ENCODE peak calls at places on chromosome 11, in four cellular contexts. G is tibial nerve, S is IMR-90, D is pancreas. W is an unnamed sample.

GRCh38 chr11:36688892-36689291 is 90.9 kb upstream of the RAG2 start:
- DNase-seq in D (no peak), G (no peak), S (no peak), W (no peak)

GRCh38 chr11:132504501-132505041 is 1027.7 kb downstream of the OPCML start:
- DNase-seq in D (no peak), G (no peak), S (no peak), W (no peak)

GRCh38 chr11:38060930-38061329 is 1462.9 kb upstream of the RAG2 start:
- DNase-seq in D (no peak), S (no peak), G (no peak), W (no peak)

GRCh38 chr11:117180020-117180419 is 1.5 kb downstream of the SIDT2 start:
- DNase-seq in G (no peak), S (no peak), D (no peak), W (no peak)

GRCh38 chr11:2770556-2771301 is 70.9 kb upstream of the KCNQ1OT1 start:
- DNase-seq in D (no peak), G (peak), S (no peak), W (no peak)

GRCh38 chr11:9922806-9923205 is 258.9 kb downstream of the SWAP70 start:
- DNase-seq in S (no peak), G (no peak), D (no peak), W (no peak)

GRCh38 chr11:84993386-84993785 is 633.8 kb downstream of the DLG2 start:
- DNase-seq in D (no peak), S (no peak), G (no peak), W (no peak)

GRCh38 chr11:69142894-69143293 is 12.8 kb upstream of the SMIM38 start:
- DNase-seq in G (no peak), D (no peak), S (no peak), W (no peak)

GRCh38 chr11:29282088-29282487 is 734.7 kb downstream of the KCNA4 start:
- DNase-seq in S (peak), D (no peak), G (no peak), W (no peak)

GRCh38 chr11:12653729-12654128 is 20.5 kb upstream of the TEAD1 start:
- DNase-seq in G (no peak), D (no peak), S (no peak), W (no peak)

GRCh38 chr11:125123947-125124633 is 12.7 kb upstream of the TMEM218 start:
- DNase-seq in D (peak), G (no peak), S (peak), W (peak)

GRCh38 chr11:124394408-124394807 is 4.4 kb downstream of the OR8B3 start:
- DNase-seq in G (no peak), D (no peak), S (peak), W (no peak)

GRCh38 chr11:2448661-2449547 is 4.1 kb downstream of the KCNQ1 start:
- DNase-seq in G (no peak), D (no peak), S (no peak), W (no peak)

GRCh38 chr11:120547871-120548681 is 36.5 kb downstream of the GRIK4 start:
- DNase-seq in D (peak), G (peak), S (peak), W (peak)

GRCh38 chr11:488992-489391 is 18.1 kb downstream of the RNH1 start:
- DNase-seq in S (no peak), D (no peak), G (no peak), W (peak)

GRCh38 chr11:72189448-72190250 is 2.3 kb upstream of the FOLR1 start:
- DNase-seq in S (no peak), D (peak), G (no peak), W (peak)

GRCh38 chr11:57566035-57566504 is 1.4 kb downstream of the UBE2L6 start:
- DNase-seq in G (no peak), S (peak), D (no peak), W (peak)

GRCh38 chr11:112167145-112167544 is at the start of gene TEX12:
- DNase-seq in D (no peak), G (no peak), S (no peak), W (no peak)

GRCh38 chr11:105862736-105863367 is 159.2 kb downstream of the MSANTD4 start:
- DNase-seq in D (no peak), G (no peak), S (peak), W (peak)

GRCh38 chr11:82797595-82797971 is 63.9 kb upstream of the FAM181B start:
- DNase-seq in D (no peak), S (no peak), G (no peak), W (no peak)

GRCh38 chr11:1442163-1442562 is 44.4 kb downstream of the MOB2 start:
- DNase-seq in D (no peak), S (no peak), G (no peak), W (peak)

GRCh38 chr11:96211433-96211832 is 131.6 kb downstream of the MAML2 start:
- DNase-seq in G (no peak), S (no peak), D (no peak), W (no peak)

GRCh38 chr11:3807856-3808845 is at the start of gene PGAP2:
- DNase-seq in D (peak), S (peak), G (peak), W (peak)

GRCh38 chr11:57397394-57397990 is 7.0 kb upstream of the PRG2 start:
- DNase-seq in S (no peak), G (no peak), D (no peak), W (no peak)

GRCh38 chr11:6472934-6473333 is 807 bp downstream of the TRIM3 start:
- DNase-seq in G (no peak), S (no peak), D (no peak), W (no peak)
- H3K4me3 ChIP-seq in G (peak), S (peak), D (peak), W (peak)

GRCh38 chr11:41527530-41527929 is 68.1 kb upstream of the LRRC4C start:
- DNase-seq in D (no peak), G (no peak), S (no peak), W (no peak)
- H3K4me3 ChIP-seq in D (no peak), G (no peak), S (no peak), W (no peak)

DNA sequence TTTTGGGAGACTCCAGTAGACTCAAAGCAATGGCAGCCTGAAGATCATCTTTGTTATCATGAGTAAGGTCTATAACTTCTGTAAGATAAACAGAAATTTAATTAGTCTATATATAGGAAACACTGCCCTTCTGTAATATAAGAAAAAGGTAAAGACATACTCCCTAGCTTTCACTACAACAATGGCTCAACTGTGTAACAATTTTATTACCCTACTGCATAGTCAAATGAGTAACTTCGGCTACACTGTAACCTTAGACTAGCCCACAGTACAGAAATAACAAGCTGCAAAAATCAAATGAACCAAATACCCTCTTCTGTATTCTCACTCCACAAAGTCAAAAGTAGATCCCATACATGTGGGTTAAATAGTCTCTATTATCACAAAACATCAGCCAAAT is 33.7 kb downstream of the USP28 start:
- DNase-seq in D (no peak), S (no peak), G (no peak), W (no peak)
- H3K4me3 ChIP-seq in D (no peak), S (no peak), G (no peak), W (no peak)

DNA sequence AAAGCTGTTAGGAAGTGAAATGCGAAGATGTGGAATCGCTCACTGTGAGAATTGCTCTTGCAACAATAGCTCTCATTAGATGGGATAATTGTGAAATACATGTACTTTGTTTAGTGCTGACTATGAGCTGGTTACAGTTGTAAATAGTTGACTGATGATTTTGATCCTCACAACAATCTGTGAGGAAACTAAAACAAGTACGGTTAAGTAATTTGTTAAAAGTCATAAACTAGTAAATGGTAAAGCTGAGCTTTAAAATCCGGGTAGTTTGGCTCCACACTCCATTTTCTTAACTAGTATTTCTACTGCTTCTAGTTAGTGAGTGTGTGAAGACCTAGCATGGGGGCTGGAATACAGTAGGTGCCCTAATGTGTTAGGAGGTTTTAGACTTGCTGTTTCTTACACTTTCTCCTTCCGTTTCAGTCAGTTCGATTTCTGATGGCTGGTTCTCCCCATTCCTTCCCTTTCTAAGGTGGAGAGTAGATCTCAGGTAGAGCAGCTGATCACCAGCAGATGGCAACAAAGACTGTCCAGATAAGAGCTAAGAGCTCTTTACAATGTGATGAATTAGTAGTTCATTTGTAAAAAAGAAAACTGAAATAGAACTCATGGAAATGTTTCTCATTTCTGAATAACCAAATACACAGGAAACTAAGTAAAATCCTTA is 16.3 kb upstream of the CYP2R1 start:
- DNase-seq in G (no peak), D (peak), S (peak), W (peak)
- H3K4me3 ChIP-seq in G (no peak), D (no peak), S (no peak), W (no peak)

W was measured in small intestine.